ENCODE peak calls at places on chromosomes 16 and 17, in six cellular contexts. C is GM10248, Q is heart right ventricle, K is T-helper 17 cell, Z is C1 segment of cervical spinal cord, M is breast epithelium. I is an unnamed sample.
A peak's percentile ranks its signal among the peaks of the same experiment; 100 is the strongest.

GRCh38 chr17:68318103-68318991 is 27.1 kb downstream of the ARSG start:
- DNase-seq in C (no peak), Q (no peak), K (no peak), Z (no peak), M (no peak), I (peak; percentile 27)

GRCh38 chr17:76252040-76252954 is 12.0 kb upstream of the RNF157 start:
- DNase-seq in C (no peak), Q (no peak), K (no peak), Z (peak; percentile 29), M (peak; percentile 82), I (peak; percentile 92)

GRCh38 chr16:60818471-60818870 is 1217.8 kb downstream of the CDH8 start:
- DNase-seq in C (no peak), Q (no peak), K (no peak), Z (no peak), M (no peak), I (no peak)

GRCh38 chr17:48514483-48514876 is 16.3 kb downstream of the HOXB1 start:
- DNase-seq in C (no peak), Q (no peak), K (no peak), Z (no peak), M (no peak), I (peak; percentile 52)

GRCh38 chr16:28090646-28091377 is 27.3 kb upstream of the GSG1L start:
- DNase-seq in C (no peak), Q (no peak), K (no peak), Z (no peak), M (no peak), I (no peak)

GRCh38 chr17:17792551-17793377 is 44.0 kb downstream of the SREBF1 start:
- DNase-seq in C (peak; percentile 40), Q (peak; percentile 63), K (no peak), Z (no peak), M (no peak), I (peak; percentile 93)

GRCh38 chr16:11097094-11097781 is 152.9 kb downstream of the CLEC16A start:
- DNase-seq in C (no peak), Q (no peak), K (no peak), Z (no peak), M (no peak), I (no peak)

GRCh38 chr17:1714980-1715802 is 5.0 kb upstream of the TLCD2 start:
- DNase-seq in C (no peak), Q (peak; percentile 92), K (no peak), Z (peak; percentile 63), M (peak; percentile 77), I (peak; percentile 89)

GRCh38 chr17:16920628-16921020 is 51.3 kb downstream of the TNFRSF13B start:
- DNase-seq in C (no peak), Q (no peak), K (no peak), Z (no peak), M (no peak), I (no peak)

GRCh38 chr16:65660390-65660789 is 538.5 kb upstream of the CDH11 start:
- DNase-seq in C (no peak), Q (no peak), K (no peak), Z (no peak), M (no peak), I (peak; percentile 23)

GRCh38 chr16:72092832-72093447 is 480 bp downstream of the TXNL4B start:
- DNase-seq in C (no peak), Q (no peak), K (no peak), Z (no peak), M (no peak), I (peak; percentile 54)

GRCh38 chr17:29155966-29156338 is 24.2 kb downstream of the MYO18A start:
- DNase-seq in C (no peak), Q (peak; percentile 20), K (no peak), Z (no peak), M (no peak), I (no peak)

GRCh38 chr16:84513111-84514065 is 8.9 kb upstream of the MEAK7 start:
- DNase-seq in C (no peak), Q (no peak), K (no peak), Z (no peak), M (no peak), I (peak; percentile 79)

GRCh38 chr17:49229805-49230600 is 584 bp downstream of the PHOSPHO1 start:
- DNase-seq in C (no peak), Q (peak; percentile 26), K (no peak), Z (no peak), M (no peak), I (no peak)

GRCh38 chr17:33328129-33328528 is 35.0 kb upstream of the ASIC2 start:
- DNase-seq in C (no peak), Q (no peak), K (no peak), Z (no peak), M (no peak), I (no peak)

GRCh38 chr17:8120520-8121443 is 2.5 kb upstream of the ALOXE3 start:
- DNase-seq in C (peak; percentile 62), Q (peak; percentile 54), K (no peak), Z (peak; percentile 63), M (peak; percentile 69), I (peak; percentile 70)

GRCh38 chr17:55410722-55411462 is 10.7 kb downstream of the MMD start:
- DNase-seq in C (no peak), Q (no peak), K (no peak), Z (no peak), M (no peak), I (no peak)

GRCh38 chr16:1707193-1707790 is 1.3 kb downstream of the MAPK8IP3 start:
- DNase-seq in C (no peak), Q (no peak), K (no peak), Z (no peak), M (no peak), I (no peak)

GRCh38 chr17:2724783-2725164 is 13.2 kb upstream of the CLUH start:
- DNase-seq in C (no peak), Q (peak; percentile 51), K (no peak), Z (no peak), M (no peak), I (no peak)

GRCh38 chr17:1398028-1398427 is 2.0 kb downstream of the YWHAE start:
- DNase-seq in C (no peak), Q (no peak), K (no peak), Z (no peak), M (no peak), I (no peak)

GRCh38 chr17:2776589-2777241 is 19.5 kb upstream of the RAP1GAP2 start:
- DNase-seq in C (no peak), Q (no peak), K (no peak), Z (no peak), M (no peak), I (no peak)

GRCh38 chr17:75542728-75543336 is 17.3 kb downstream of the LLGL2 start:
- DNase-seq in C (no peak), Q (no peak), K (no peak), Z (no peak), M (no peak), I (no peak)

GRCh38 chr16:12673466-12673865 is 130.2 kb downstream of the CPPED1 start:
- DNase-seq in C (no peak), Q (no peak), K (no peak), Z (no peak), M (no peak), I (no peak)

GRCh38 chr17:45200701-45201100 is 21.0 kb upstream of the FMNL1 start:
- DNase-seq in C (no peak), Q (no peak), K (no peak), Z (no peak), M (peak; percentile 60), I (no peak)

I was measured in NCI-H226.